ENCODE peak calls at places on chromosomes 5 and 9, in seven cellular contexts. R is activated CD8-positive, alpha-beta memory T cell treated with anti-CD3 and anti-CD28 coated beads, Interleukin-2, amount 10 ng/mL, durations not matched to agents 7 days and 5 days; O is mucosa of descending colon; L is RPMI8226; U is T-helper 2 cell; A is stimulated activated CD4-positive, alpha-beta T cell treated with anti-CD3 and anti-CD28 coated beads, Interleukin-12 subunit alpha, Interleukin-12 subunit beta, amount 100 ng/mL, for 4 hours; E is NCI-H774. P is an unnamed sample.

GRCh38 chr9:121770415-121771273 is 119.2 kb downstream of the DAB2IP start:
- DNase-seq in E (no peak), A (no peak), O (peak; percentile 28), R (no peak), L (no peak), U (no peak), P (no peak)

GRCh38 chr9:107024193-107024592 is 161.2 kb downstream of the ZNF462 start:
- DNase-seq in A (no peak), R (no peak), E (no peak), U (no peak), O (no peak), L (no peak), P (no peak)

GRCh38 chr9:34551751-34552605 is 29.2 kb upstream of the ENHO start:
- DNase-seq in L (no peak), A (no peak), U (no peak), E (no peak), R (no peak), O (peak; percentile 27), P (no peak)

GRCh38 chr5:145939532-145940065 is 3.2 kb downstream of the SH3RF2 start:
- DNase-seq in R (no peak), A (no peak), L (no peak), E (no peak), U (no peak), O (no peak), P (no peak)

GRCh38 chr9:114309096-114309495 is 13.8 kb upstream of the ORM1 start:
- DNase-seq in A (no peak), R (no peak), U (no peak), E (no peak), O (peak; percentile 22), L (no peak), P (no peak)

GRCh38 chr5:150075233-150075632 is 11.1 kb downstream of the CSF1R start:
- DNase-seq in R (peak; percentile 25), O (peak; percentile 27), U (no peak), L (no peak), E (no peak), A (no peak), P (no peak)

GRCh38 chr9:16628421-16628820 is 242.0 kb downstream of the BNC2 start:
- DNase-seq in E (no peak), R (no peak), O (no peak), A (no peak), L (no peak), U (no peak), P (no peak)

GRCh38 chr5:79190235-79190529 is 45.7 kb upstream of the JMY start:
- DNase-seq in R (no peak), E (no peak), U (no peak), L (no peak), A (no peak), O (no peak), P (no peak)

GRCh38 chr9:117644607-117645244 is 59.5 kb upstream of the TLR4 start:
- DNase-seq in O (peak; percentile 72), R (peak; percentile 65), U (peak; percentile 28), A (peak; percentile 37), E (peak; percentile 88), L (peak; percentile 68), P (peak; percentile 86)

GRCh38 chr5:21810737-21811316 is 1042.3 kb downstream of the CDH12 start:
- DNase-seq in L (no peak), U (no peak), O (no peak), R (no peak), A (no peak), E (peak; percentile 13), P (no peak)

GRCh38 chr5:138844812-138845513 is 30.2 kb downstream of the LRRTM2 start:
- DNase-seq in L (no peak), E (no peak), U (no peak), A (no peak), O (no peak), R (no peak), P (no peak)

GRCh38 chr5:171776747-171777419 is 8.7 kb upstream of the SMIM23 start:
- DNase-seq in O (no peak), L (no peak), R (no peak), A (no peak), U (no peak), E (no peak), P (no peak)

GRCh38 chr9:136728080-136728547 is 14.6 kb downstream of the LCN10 start:
- DNase-seq in R (peak; percentile 92), L (peak; percentile 97), U (peak; percentile 86), A (peak; percentile 95), O (peak; percentile 93), E (peak; percentile 84), P (peak; percentile 24)

GRCh38 chr5:135488727-135489465 is 36.7 kb upstream of the TIFAB start:
- DNase-seq in R (no peak), E (peak; percentile 23), O (no peak), U (no peak), A (no peak), L (no peak), P (peak; percentile 84)

GRCh38 chr5:136295914-136296313 is 69.4 kb downstream of the TRPC7 start:
- DNase-seq in L (no peak), R (no peak), A (no peak), E (no peak), O (no peak), U (no peak), P (no peak)

GRCh38 chr9:89999176-89999533 is 394.3 kb downstream of the GADD45G start:
- DNase-seq in O (peak; percentile 78), L (no peak), U (no peak), E (peak; percentile 29), R (no peak), A (no peak), P (no peak)

GRCh38 chr9:4225291-4226119 is 74.4 kb downstream of the GLIS3 start:
- DNase-seq in L (no peak), A (no peak), O (no peak), R (no peak), E (no peak), U (no peak), P (no peak)

GRCh38 chr9:133644968-133645765 is 9.0 kb downstream of the DBH start:
- DNase-seq in R (no peak), A (no peak), L (no peak), U (no peak), E (no peak), O (no peak), P (no peak)

GRCh38 chr9:35905912-35906679 is at the start of gene HRCT1:
- DNase-seq in E (peak; percentile 33), O (peak; percentile 96), L (peak; percentile 60), R (no peak), U (no peak), A (no peak), P (no peak)

GRCh38 chr9:28688172-28688571 is 1114.9 kb upstream of the C9orf72 start:
- DNase-seq in U (no peak), R (no peak), A (no peak), O (no peak), E (no peak), L (no peak), P (no peak)

GRCh38 chr9:121259498-121259897 is 8.5 kb upstream of the GSN start:
- DNase-seq in O (no peak), U (no peak), A (no peak), R (no peak), E (no peak), L (no peak), P (no peak)

GRCh38 chr9:79471577-79472543 is 99.9 kb upstream of the TLE4 start:
- DNase-seq in E (no peak), U (no peak), O (no peak), A (no peak), R (peak; percentile 42), L (peak; percentile 16), P (no peak)

GRCh38 chr5:158807-159447 is 32.4 kb upstream of the LRRC14B start:
- DNase-seq in E (no peak), L (no peak), U (no peak), A (no peak), O (no peak), R (peak; percentile 28), P (no peak)

GRCh38 chr9:123637596-123637939 is 281.6 kb downstream of the CRB2 start:
- DNase-seq in E (no peak), O (no peak), U (no peak), R (peak; percentile 37), L (no peak), A (no peak), P (no peak)

GRCh38 chr5:90709323-90710148 is 150.9 kb downstream of the ADGRV1 start:
- DNase-seq in O (no peak), L (peak; percentile 55), E (no peak), U (no peak), A (no peak), R (no peak), P (peak; percentile 45)

GRCh38 chr5:79081779-79082178 is 12.2 kb downstream of the BHMT2 start:
- DNase-seq in U (no peak), E (no peak), O (no peak), R (no peak), A (no peak), L (no peak), P (no peak)

GRCh38 chr5:60163762-60164161 is 270.2 kb upstream of the PDE4D start:
- DNase-seq in E (no peak), A (no peak), L (no peak), O (no peak), U (no peak), R (no peak), P (no peak)

GRCh38 chr9:136154943-136155342 is 36.3 kb upstream of the TMEM250 start:
- DNase-seq in O (no peak), U (no peak), E (no peak), R (no peak), L (no peak), A (no peak), P (no peak)

GRCh38 chr9:21434202-21435014 is 5.8 kb upstream of the IFNA1 start:
- DNase-seq in U (no peak), R (no peak), O (no peak), L (peak; percentile 80), A (peak; percentile 24), E (peak; percentile 18), P (peak; percentile 50)

GRCh38 chr9:99030082-99030481 is 74.8 kb upstream of the TGFBR1 start:
- DNase-seq in R (no peak), E (no peak), O (no peak), A (no peak), L (no peak), U (no peak), P (no peak)